ENCODE peak calls at places on chromosomes 1 and 21, in seven cellular contexts. I is H9, H is H1, Y is mesenchymal stem cell, K is neuronal stem cell, F is IMR-90, Z is mesendoderm. C is an unnamed sample.

GRCh38 chr1:200899451-200899915 is 4.8 kb downstream of the INAVA start:
- DNase-seq in I (no peak), H (no peak), Y (no peak), K (no peak), F (no peak), Z (no peak), C (no peak)

GRCh38 chr1:212030936-212031528 is 4.3 kb downstream of the INTS7 start:
- DNase-seq in I (no peak), H (no peak), Y (peak; percentile 77), K (no peak), F (peak; percentile 91), Z (peak; percentile 66), C (no peak)

GRCh38 chr1:209756608-209757445 is 974 bp downstream of the TRAF3IP3 start:
- DNase-seq in I (no peak), H (no peak), Y (no peak), K (no peak), F (no peak), Z (no peak), C (no peak)

GRCh38 chr1:156282143-156282478 is 514 bp downstream of the SMG5 start:
- DNase-seq in I (no peak), H (no peak), Y (no peak), K (no peak), F (no peak), Z (peak; percentile 57), C (no peak)

GRCh38 chr1:114753143-114753542 is 4.6 kb downstream of the CSDE1 start:
- DNase-seq in I (no peak), H (no peak), Y (no peak), K (no peak), F (no peak), Z (no peak), C (no peak)

GRCh38 chr1:109873278-109874175 is 37.1 kb upstream of the CSF1 start:
- DNase-seq in I (no peak), H (no peak), Y (peak; percentile 53), K (no peak), F (peak; percentile 29), Z (peak; percentile 61), C (no peak)

GRCh38 chr1:34129630-34130029 is 35.4 kb downstream of the CSMD2 start:
- DNase-seq in I (no peak), H (no peak), Y (no peak), K (no peak), F (no peak), Z (no peak), C (peak; percentile 2)

GRCh38 chr1:151513626-151514101 is 2.5 kb downstream of the CGN start:
- DNase-seq in I (peak; percentile 46), H (no peak), Y (no peak), K (no peak), F (peak; percentile 22), Z (peak; percentile 80), C (peak; percentile 57)

GRCh38 chr1:7869136-7869905 is 16.5 kb upstream of the UTS2 start:
- DNase-seq in I (no peak), H (no peak), Y (no peak), K (no peak), F (peak; percentile 35), Z (no peak), C (no peak)

GRCh38 chr1:212234431-212235298 is 50.5 kb upstream of the PPP2R5A start:
- DNase-seq in I (no peak), H (no peak), Y (peak; percentile 96), K (no peak), F (peak; percentile 98), Z (no peak), C (peak; percentile 8)

GRCh38 chr1:61812916-61813315 is 70.6 kb downstream of the PATJ start:
- DNase-seq in I (no peak), H (no peak), Y (no peak), K (no peak), F (peak; percentile 4), Z (no peak), C (no peak)

GRCh38 chr1:204359474-204360255 is at the start of gene PLEKHA6:
- DNase-seq in I (no peak), H (no peak), Y (peak; percentile 68), K (no peak), F (peak; percentile 66), Z (peak; percentile 61), C (no peak)

GRCh38 chr21:35838987-35839763 is 221.2 kb downstream of the SETD4 start:
- DNase-seq in I (no peak), H (no peak), Y (no peak), K (no peak), F (no peak), Z (no peak), C (no peak)

GRCh38 chr1:114262314-114262960 is 108.8 kb upstream of the SYT6 start:
- DNase-seq in I (no peak), H (no peak), Y (no peak), K (no peak), F (no peak), Z (no peak), C (no peak)

GRCh38 chr1:244154882-244155531 is 103.9 kb downstream of the ZBTB18 start:
- DNase-seq in I (peak; percentile 37), H (no peak), Y (no peak), K (peak; percentile 27), F (no peak), Z (no peak), C (peak; percentile 74)

GRCh38 chr1:210625715-210626114 is 297.0 kb downstream of the HHAT start:
- DNase-seq in I (no peak), H (no peak), Y (no peak), K (no peak), F (no peak), Z (no peak), C (no peak)

GRCh38 chr1:201606096-201606495 is 67.2 kb downstream of the NAV1 start:
- DNase-seq in I (no peak), H (no peak), Y (no peak), K (no peak), F (no peak), Z (no peak), C (no peak)

GRCh38 chr21:21688877-21689276 is 690.7 kb downstream of the NCAM2 start:
- DNase-seq in I (peak; percentile 58), H (peak; percentile 27), Y (peak; percentile 14), K (peak; percentile 29), F (peak; percentile 37), Z (peak; percentile 60), C (peak; percentile 18)

GRCh38 chr1:54380285-54380882 is 25.8 kb downstream of the SSBP3 start:
- DNase-seq in I (no peak), H (no peak), Y (no peak), K (no peak), F (no peak), Z (no peak), C (no peak)

DNA sequence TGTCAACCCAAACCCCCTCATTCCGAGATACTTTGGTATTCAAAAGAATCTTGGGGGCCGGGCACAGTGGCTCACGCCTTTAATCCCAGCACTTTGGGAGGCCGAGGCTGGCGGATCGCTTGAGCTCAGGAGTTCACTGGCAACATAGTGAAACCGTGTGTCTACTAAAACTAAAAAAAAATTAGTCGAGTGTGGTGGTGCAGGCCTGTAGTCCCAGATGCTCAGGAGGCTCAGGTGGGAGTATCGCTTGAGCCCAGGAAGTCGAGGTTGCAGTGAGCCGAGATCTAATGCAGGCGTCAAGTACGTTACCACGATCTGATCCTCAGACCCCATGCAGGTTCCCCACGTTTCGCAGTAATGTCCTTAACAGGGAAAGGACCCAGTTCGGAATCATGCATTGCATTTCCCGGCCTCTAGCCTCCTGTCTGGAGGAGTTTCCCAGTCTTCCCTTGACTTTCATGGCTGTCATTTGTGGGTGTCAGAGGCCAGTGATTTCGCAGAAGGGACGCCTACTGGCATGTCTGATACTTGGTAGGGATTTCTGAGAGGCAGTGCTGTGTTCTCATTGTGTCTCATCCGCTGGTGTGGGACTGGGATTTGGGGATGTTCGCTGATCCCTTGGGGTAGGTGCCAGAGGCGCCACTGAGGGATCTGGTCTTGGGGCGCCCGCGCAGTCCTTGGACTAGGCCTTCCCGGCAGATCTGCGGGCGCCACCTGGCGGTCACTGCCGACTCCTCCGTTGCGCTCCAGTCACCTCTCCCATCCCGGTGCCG is 39.3 kb upstream of the HMGN1 start:
- DNase-seq in I (peak; percentile 93), H (peak; percentile 79), Y (peak; percentile 84), K (peak; percentile 80), F (peak; percentile 77), Z (peak; percentile 88), C (peak; percentile 65)
- H3K18ac ChIP-seq in I (peak overlapping the region; percentile 7), H (no peak overlapping the region), Y (no peak overlapping the region), K (peak overlapping the region; percentile 66), F (no peak overlapping the region), Z (no peak overlapping the region), C (no peak overlapping the region)

GRCh38 chr1:247482747-247483146 is 24.8 kb upstream of the OR2B11 start:
- DNase-seq in I (no peak), H (no peak), Y (no peak), K (no peak), F (no peak), Z (no peak), C (no peak)
- H2BK120ac ChIP-seq in I (no peak overlapping the region), H (no peak overlapping the region), Y (no peak overlapping the region), K (no peak overlapping the region), F (no peak overlapping the region), Z (no peak overlapping the region), C (no peak overlapping the region)

GRCh38 chr1:26828352-26829093 is 2.0 kb downstream of the ZDHHC18 start:
- DNase-seq in I (no peak), H (no peak), Y (no peak), K (no peak), F (no peak), Z (no peak), C (peak; percentile 15)

GRCh38 chr1:26827663-26828062 is 1.2 kb downstream of the ZDHHC18 start:
- DNase-seq in I (no peak), H (no peak), Y (no peak), K (no peak), F (no peak), Z (no peak), C (no peak)

GRCh38 chr1:26829214-26829911 is 2.9 kb downstream of the ZDHHC18 start:
- DNase-seq in I (no peak), H (no peak), Y (no peak), K (no peak), F (no peak), Z (no peak), C (no peak)

GRCh38 chr1:26826261-26827201 is at the start of gene ZDHHC18:
- DNase-seq in I (peak; percentile 74), H (no peak), Y (peak; percentile 56), K (peak; percentile 63), F (peak; percentile 33), Z (peak; percentile 55), C (peak; percentile 79)

DNA sequence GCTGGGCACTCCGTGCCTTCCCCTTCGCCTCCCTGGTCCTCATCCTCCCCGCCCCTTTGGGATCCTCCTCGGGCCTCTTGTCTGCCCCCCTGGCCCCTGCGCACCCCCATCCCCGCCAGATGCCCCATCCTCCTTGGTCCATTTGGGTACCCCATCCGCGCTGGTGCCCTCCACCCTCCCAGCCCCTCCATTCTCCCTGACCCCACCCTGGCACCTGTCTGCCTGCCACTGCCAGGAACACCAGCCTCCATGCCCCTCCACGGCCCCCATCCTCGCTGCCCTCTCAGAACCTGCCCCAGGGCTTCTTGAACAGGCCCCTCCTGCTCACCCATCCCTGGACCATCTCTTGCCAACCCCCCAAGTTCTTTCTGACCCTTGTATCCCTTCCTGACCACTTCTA is 717 bp downstream of the ZDHHC18 start:
- DNase-seq in I (no peak), H (no peak), Y (no peak), K (no peak), F (no peak), Z (no peak), C (no peak)
- H3K9ac ChIP-seq in I (no peak overlapping the region), H (no peak overlapping the region), Y (peak overlapping the region; percentile 84), K (peak overlapping the region; percentile 97), F (peak overlapping the region; percentile 68), Z (peak overlapping the region; percentile 72), C (peak overlapping the region; percentile 80)

DNA sequence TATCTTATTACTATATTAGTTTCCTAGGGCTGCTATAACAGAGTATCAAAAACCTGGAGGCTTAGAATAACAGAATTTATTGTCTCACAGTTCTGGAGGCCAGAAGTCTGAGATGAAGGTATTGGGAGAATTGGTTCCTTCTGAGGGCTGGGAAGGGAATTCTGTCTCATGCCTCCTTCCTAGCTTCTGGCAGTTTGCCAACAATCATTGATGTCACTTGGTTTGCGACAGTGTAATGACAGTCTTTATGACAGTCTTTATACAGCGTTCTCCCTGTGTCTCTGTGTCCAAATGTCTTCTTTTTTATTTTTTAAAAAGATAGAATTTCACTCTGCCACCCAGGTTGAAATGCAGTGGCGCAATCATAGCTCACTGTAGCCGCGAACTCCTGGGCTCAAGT is 15.8 kb upstream of the CENPF start:
- DNase-seq in I (no peak), H (no peak), Y (no peak), K (no peak), F (no peak), Z (no peak), C (no peak)
- H3K18ac ChIP-seq in I (no peak overlapping the region), H (no peak overlapping the region), Y (no peak overlapping the region), K (no peak overlapping the region), F (no peak overlapping the region), Z (no peak overlapping the region), C (no peak overlapping the region)